ENCODE peak calls at places on chromosomes 6 and 20, in eight cellular contexts. One of them, this sample, is unnamed.

GRCh38 chr20:18031050-18031449 is 26.7 kb downstream of the OVOL2 start:
- DNase-seq in skeletal muscle cell: no peak
- DNase-seq in left cardiac atrium: no peak
- DNase-seq in colonic mucosa: no peak
- DNase-seq in IMR-90: no peak
- DNase-seq in fibroblast of the conjunctiva: no peak
- DNase-seq in CD8-positive, alpha-beta T cell: no peak
- DNase-seq in central memory CD4-positive, alpha-beta T cell: no peak
- DNase-seq in this sample: no peak

GRCh38 chr20:45405566-45406259 is 2.4 kb upstream of the DBNDD2 start:
- DNase-seq in skeletal muscle cell: no peak
- DNase-seq in left cardiac atrium: peak
- DNase-seq in colonic mucosa: peak
- DNase-seq in IMR-90: no peak
- DNase-seq in fibroblast of the conjunctiva: no peak
- DNase-seq in CD8-positive, alpha-beta T cell: no peak
- DNase-seq in central memory CD4-positive, alpha-beta T cell: no peak
- DNase-seq in this sample: no peak

GRCh38 chr6:110946498-110946897 is 12.0 kb upstream of the GTF3C6 start:
- DNase-seq in skeletal muscle cell: no peak
- DNase-seq in left cardiac atrium: no peak
- DNase-seq in colonic mucosa: no peak
- DNase-seq in IMR-90: peak
- DNase-seq in fibroblast of the conjunctiva: no peak
- DNase-seq in CD8-positive, alpha-beta T cell: no peak
- DNase-seq in central memory CD4-positive, alpha-beta T cell: no peak
- DNase-seq in this sample: no peak

GRCh38 chr20:35385733-35386132 is 26.0 kb downstream of the UQCC1 start:
- DNase-seq in skeletal muscle cell: no peak
- DNase-seq in left cardiac atrium: no peak
- DNase-seq in colonic mucosa: no peak
- DNase-seq in IMR-90: peak
- DNase-seq in fibroblast of the conjunctiva: no peak
- DNase-seq in CD8-positive, alpha-beta T cell: no peak
- DNase-seq in central memory CD4-positive, alpha-beta T cell: no peak
- DNase-seq in this sample: no peak

GRCh38 chr6:143902827-143903226 is 38.6 kb downstream of the ZC2HC1B start:
- DNase-seq in skeletal muscle cell: no peak
- DNase-seq in left cardiac atrium: no peak
- DNase-seq in colonic mucosa: no peak
- DNase-seq in IMR-90: no peak
- DNase-seq in fibroblast of the conjunctiva: no peak
- DNase-seq in CD8-positive, alpha-beta T cell: no peak
- DNase-seq in central memory CD4-positive, alpha-beta T cell: no peak
- DNase-seq in this sample: no peak

GRCh38 chr6:47810885-47811284 is 29.1 kb downstream of the OPN5 start:
- DNase-seq in skeletal muscle cell: no peak
- DNase-seq in left cardiac atrium: no peak
- DNase-seq in colonic mucosa: no peak
- DNase-seq in IMR-90: no peak
- DNase-seq in fibroblast of the conjunctiva: no peak
- DNase-seq in CD8-positive, alpha-beta T cell: no peak
- DNase-seq in central memory CD4-positive, alpha-beta T cell: no peak
- DNase-seq in this sample: no peak

GRCh38 chr20:50655325-50655880 is 35.9 kb downstream of the RIPOR3 start:
- DNase-seq in skeletal muscle cell: peak
- DNase-seq in left cardiac atrium: peak
- DNase-seq in colonic mucosa: peak
- DNase-seq in IMR-90: peak
- DNase-seq in fibroblast of the conjunctiva: peak
- DNase-seq in CD8-positive, alpha-beta T cell: no peak
- DNase-seq in central memory CD4-positive, alpha-beta T cell: no peak
- DNase-seq in this sample: no peak

GRCh38 chr6:38404900-38405556 is 234.7 kb downstream of the BTBD9 start:
- DNase-seq in skeletal muscle cell: no peak
- DNase-seq in left cardiac atrium: no peak
- DNase-seq in colonic mucosa: no peak
- DNase-seq in IMR-90: peak
- DNase-seq in fibroblast of the conjunctiva: no peak
- DNase-seq in CD8-positive, alpha-beta T cell: no peak
- DNase-seq in central memory CD4-positive, alpha-beta T cell: no peak
- DNase-seq in this sample: no peak

GRCh38 chr6:137681445-137682009 is 185.5 kb upstream of the TNFAIP3 start:
- DNase-seq in skeletal muscle cell: no peak
- DNase-seq in left cardiac atrium: no peak
- DNase-seq in colonic mucosa: no peak
- DNase-seq in IMR-90: no peak
- DNase-seq in fibroblast of the conjunctiva: no peak
- DNase-seq in CD8-positive, alpha-beta T cell: no peak
- DNase-seq in central memory CD4-positive, alpha-beta T cell: no peak
- DNase-seq in this sample: no peak

GRCh38 chr6:21594427-21595264 is 1.1 kb downstream of the SOX4 start:
- DNase-seq in skeletal muscle cell: no peak
- DNase-seq in left cardiac atrium: peak
- DNase-seq in colonic mucosa: peak
- DNase-seq in IMR-90: peak
- DNase-seq in fibroblast of the conjunctiva: no peak
- DNase-seq in CD8-positive, alpha-beta T cell: no peak
- DNase-seq in central memory CD4-positive, alpha-beta T cell: peak
- DNase-seq in this sample: peak

This sample was measured in CD8-positive, alpha-beta memory T cell.